ENCODE peak calls at places on chromosomes 6 and 20, in four cellular contexts. Z is ecto neural progenitor cell; A is CD8-positive, alpha-beta memory T cell; H is activated T-cell treated with anti-CD3 and anti-CD28 coated beads for 1 hour. E is an unnamed sample.
A peak's percentile ranks its signal among the peaks of the same experiment; 100 is the strongest.

GRCh38 chr6:34132082-34132357 is 13.9 kb downstream of the GRM4 start:
- DNase-seq in A (no peak), Z (no peak), H (no peak), E (no peak)

GRCh38 chr6:22332726-22333125 is 35.9 kb upstream of the PRL start:
- DNase-seq in A (no peak), Z (no peak), H (no peak), E (no peak)

GRCh38 chr20:33229843-33230242 is 6.0 kb upstream of the BPIFA1 start:
- DNase-seq in Z (no peak), A (no peak), H (no peak), E (no peak)

GRCh38 chr20:37381621-37382538 is 35.9 kb downstream of the SRC start:
- DNase-seq in Z (no peak), A (no peak), H (no peak), E (no peak)

GRCh38 chr6:22666021-22666420 is 96.7 kb downstream of the HDGFL1 start:
- DNase-seq in H (no peak), A (no peak), Z (no peak), E (no peak)

GRCh38 chr6:3085074-3085473 is 16.8 kb downstream of the RIPK1 start:
- DNase-seq in A (no peak), Z (no peak), H (no peak), E (peak; percentile 31)

GRCh38 chr20:582204-582603 is 27.9 kb downstream of the TCF15 start:
- DNase-seq in Z (no peak), A (no peak), H (no peak), E (no peak)

GRCh38 chr6:136685540-136686108 is 106.7 kb downstream of the MAP3K5 start:
- DNase-seq in H (no peak), Z (no peak), A (no peak), E (no peak)

E was measured in COLO829.